ENCODE peak calls at places on chromosomes 12 and 14, in seven cellular contexts. D is cerebellum; R is SK-N-SH; W is stimulated activated CD8-positive, alpha-beta memory T cell treated with anti-CD3 and anti-CD28 coated beads, Interleukin-7, amount 100 ng/mL, for 4 hours; P is endothelial cell of umbilical vein; B is EL; J is AG08395. U is an unnamed sample.

GRCh38 chr12:65113621-65114035 is 7.5 kb downstream of the WIF1 start:
- DNase-seq in D (no peak), R (no peak), W (no peak), P (no peak), B (no peak), J (no peak), U (no peak)

GRCh38 chr12:93624595-93625294 is 52.3 kb downstream of the SOCS2 start:
- DNase-seq in D (no peak), R (no peak), W (no peak), P (peak; percentile 54), B (peak; percentile 96), J (peak; percentile 92), U (peak; percentile 15)

GRCh38 chr14:70168401-70168800 is 20.4 kb downstream of the SLC8A3 start:
- DNase-seq in D (peak; percentile 86), R (no peak), W (no peak), P (no peak), B (no peak), J (no peak), U (no peak)

GRCh38 chr12:51028126-51028810 is 2.1 kb upstream of the SLC11A2 start:
- DNase-seq in D (no peak), R (no peak), W (no peak), P (peak; percentile 27), B (peak; percentile 65), J (no peak), U (no peak)

GRCh38 chr12:10501031-10501430 is 4.7 kb upstream of the EIF2S3B start:
- DNase-seq in D (no peak), R (no peak), W (no peak), P (peak; percentile 4), B (peak; percentile 8), J (peak; percentile 3), U (no peak)

GRCh38 chr12:7146228-7146627 is 16.1 kb downstream of the CLSTN3 start:
- DNase-seq in D (no peak), R (no peak), W (no peak), P (no peak), B (peak; percentile 31), J (no peak), U (no peak)

GRCh38 chr12:106455100-106455499 is 97.6 kb downstream of the POLR3B start:
- DNase-seq in D (no peak), R (no peak), W (no peak), P (no peak), B (no peak), J (no peak), U (no peak)

GRCh38 chr12:118127867-118128266 is 8.1 kb upstream of the PEBP1 start:
- DNase-seq in D (no peak), R (no peak), W (no peak), P (no peak), B (no peak), J (no peak), U (no peak)

GRCh38 chr14:103908580-103908979 is 19.7 kb upstream of the TDRD9 start:
- DNase-seq in D (no peak), R (no peak), W (peak; percentile 30), P (no peak), B (no peak), J (no peak), U (no peak)

GRCh38 chr14:80607430-80608200 is 333.9 kb downstream of the CEP128 start:
- DNase-seq in D (no peak), R (no peak), W (no peak), P (no peak), B (no peak), J (no peak), U (no peak)

GRCh38 chr14:102120888-102121287 is 18.8 kb upstream of the WDR20 start:
- DNase-seq in D (no peak), R (no peak), W (no peak), P (no peak), B (no peak), J (no peak), U (no peak)

GRCh38 chr12:82425241-82425640 is 66.9 kb downstream of the METTL25 start:
- DNase-seq in D (no peak), R (no peak), W (no peak), P (no peak), B (peak; percentile 24), J (peak; percentile 51), U (no peak)

GRCh38 chr14:67971627-67972625 is 152.3 kb downstream of the RAD51B start:
- DNase-seq in D (no peak), R (peak; percentile 1), W (no peak), P (no peak), B (peak; percentile 80), J (no peak), U (no peak)

GRCh38 chr12:109539508-109539907 is 33.8 kb downstream of the MMAB start:
- DNase-seq in D (no peak), R (no peak), W (no peak), P (peak; percentile 44), B (peak; percentile 80), J (peak; percentile 70), U (no peak)

GRCh38 chr12:70045514-70045913 is 197.7 kb upstream of the CNOT2 start:
- DNase-seq in D (no peak), R (no peak), W (no peak), P (no peak), B (no peak), J (no peak), U (no peak)

GRCh38 chr14:74667758-74668157 is 45.1 kb downstream of the AREL1 start:
- DNase-seq in D (no peak), R (no peak), W (no peak), P (peak; percentile 64), B (peak; percentile 72), J (no peak), U (peak; percentile 29)

GRCh38 chr12:50527086-50527726 is 22.4 kb downstream of the DIP2B start:
- DNase-seq in D (peak; percentile 50), R (no peak), W (no peak), P (no peak), B (no peak), J (no peak), U (no peak)

GRCh38 chr12:55728185-55728931 is 451 bp downstream of the CD63 start:
- DNase-seq in D (no peak), R (peak; percentile 82), W (no peak), P (peak; percentile 61), B (peak; percentile 75), J (peak; percentile 54), U (no peak)

GRCh38 chr14:23153891-23154796 is 29.3 kb downstream of the SLC7A8 start:
- DNase-seq in D (peak; percentile 90), R (peak; percentile 34), W (no peak), P (peak; percentile 61), B (peak; percentile 83), J (peak; percentile 93), U (peak; percentile 19)

GRCh38 chr12:23083267-23083666 is 458.3 kb downstream of the ETNK1 start:
- DNase-seq in D (no peak), R (no peak), W (no peak), P (peak; percentile 64), B (peak; percentile 47), J (no peak), U (no peak)

GRCh38 chr12:113306382-113306781 is 28.5 kb downstream of the SLC8B1 start:
- DNase-seq in D (no peak), R (no peak), W (no peak), P (no peak), B (no peak), J (no peak), U (no peak)

GRCh38 chr14:102928412-102929348 is 6.2 kb downstream of the AMN start:
- DNase-seq in D (no peak), R (no peak), W (peak; percentile 78), P (peak; percentile 24), B (peak; percentile 53), J (peak; percentile 47), U (no peak)

GRCh38 chr12:3967556-3968160 is 94.5 kb upstream of the PARP11 start:
- DNase-seq in D (no peak), R (no peak), W (no peak), P (no peak), B (no peak), J (no peak), U (no peak)

GRCh38 chr14:52801014-52801708 is 9.8 kb upstream of the GNPNAT1 start:
- DNase-seq in D (no peak), R (no peak), W (no peak), P (no peak), B (peak; percentile 76), J (peak; percentile 70), U (peak; percentile 22)

GRCh38 chr14:64549805-64550538 is at the start of gene PPP1R36:
- DNase-seq in D (peak; percentile 15), R (peak; percentile 71), W (peak; percentile 16), P (no peak), B (peak; percentile 23), J (peak; percentile 48), U (no peak)

GRCh38 chr14:22474730-22475351 is 114.2 kb downstream of the DAD1 start:
- DNase-seq in D (no peak), R (no peak), W (no peak), P (peak; percentile 77), B (peak; percentile 13), J (peak; percentile 19), U (peak; percentile 43)

GRCh38 chr12:109759595-109759994 is 46.0 kb downstream of the FAM222A start:
- DNase-seq in D (no peak), R (peak; percentile 20), W (no peak), P (no peak), B (no peak), J (no peak), U (no peak)

GRCh38 chr12:67413577-67413976 is 144.4 kb downstream of the CAND1 start:
- DNase-seq in D (no peak), R (peak; percentile 13), W (no peak), P (no peak), B (peak; percentile 24), J (no peak), U (no peak)

GRCh38 chr12:132140501-132140900 is 3.6 kb downstream of the DDX51 start:
- DNase-seq in D (no peak), R (no peak), W (no peak), P (no peak), B (no peak), J (no peak), U (no peak)

GRCh38 chr12:91825999-91826398 is 319.6 kb downstream of the BTG1 start:
- DNase-seq in D (no peak), R (no peak), W (no peak), P (no peak), B (no peak), J (no peak), U (no peak)

GRCh38 chr14:92659765-92660561 is 88.5 kb downstream of the LGMN start:
- DNase-seq in D (no peak), R (no peak), W (no peak), P (no peak), B (no peak), J (no peak), U (no peak)

GRCh38 chr14:59428581-59429012 is 36.6 kb downstream of the GPR135 start:
- DNase-seq in D (no peak), R (no peak), W (no peak), P (peak; percentile 53), B (peak; percentile 59), J (peak; percentile 31), U (no peak)

GRCh38 chr12:39277416-39277815 is 165.5 kb downstream of the KIF21A start:
- DNase-seq in D (no peak), R (no peak), W (no peak), P (no peak), B (no peak), J (no peak), U (no peak)

GRCh38 chr14:54603362-54603761 is 36.4 kb downstream of the SAMD4A start:
- DNase-seq in D (no peak), R (no peak), W (no peak), P (peak; percentile 48), B (peak; percentile 74), J (peak; percentile 47), U (no peak)

GRCh38 chr14:94043111-94043755 is 17.1 kb downstream of the OTUB2 start:
- DNase-seq in D (no peak), R (no peak), W (no peak), P (no peak), B (no peak), J (no peak), U (no peak)

GRCh38 chr14:81594012-81594411 is 60.4 kb upstream of the SEL1L start:
- DNase-seq in D (no peak), R (no peak), W (no peak), P (no peak), B (no peak), J (no peak), U (no peak)